ENCODE peak calls at places on chromosomes 7 and 10, in ten cellular contexts. J is activated naive CD8-positive, alpha-beta T cell treated with anti-CD3 and anti-CD28 coated beads, Interleukin-2, amount 50 U/mL, for 24 hours; Z is globus pallidus; C is naive thymus-derived CD8-positive, alpha-beta T cell; L is lower lobe of right lung; U is RWPE1; V is HCEC 1CT; M is left ventricle myocardium inferior; S is tibial artery; P is aorta. Q is an unnamed sample.

GRCh38 chr10:112949875-112950507 is at the start of gene TCF7L2:
- DNase-seq in J (peak), Z (peak), C (peak), L (peak), U (peak), V (peak), M (peak), S (peak), P (peak), Q (peak)

GRCh38 chr10:84549368-84549767 is 221.0 kb downstream of the CCSER2 start:
- DNase-seq in J (no peak), Z (no peak), C (no peak), L (no peak), U (no peak), V (no peak), M (no peak), S (no peak), P (no peak), Q (no peak)

GRCh38 chr10:92066386-92066785 is 142.8 kb downstream of the BTAF1 start:
- DNase-seq in J (no peak), Z (no peak), C (no peak), L (no peak), U (no peak), V (no peak), M (no peak), S (no peak), P (no peak), Q (no peak)

GRCh38 chr7:151310578-151310977 is 31.0 kb upstream of the NUB1 start:
- DNase-seq in J (no peak), Z (no peak), C (no peak), L (no peak), U (no peak), V (peak), M (no peak), S (no peak), P (no peak), Q (peak)

GRCh38 chr7:28106316-28106957 is 74.2 kb downstream of the JAZF1 start:
- DNase-seq in J (no peak), Z (no peak), C (no peak), L (no peak), U (no peak), V (peak), M (peak), S (no peak), P (no peak), Q (no peak)

GRCh38 chr7:148824864-148825263 is 59.2 kb downstream of the EZH2 start:
- DNase-seq in J (no peak), Z (no peak), C (no peak), L (no peak), U (no peak), V (no peak), M (no peak), S (no peak), P (no peak), Q (no peak)

GRCh38 chr10:91200314-91201212 is 19.9 kb upstream of the PCGF5 start:
- DNase-seq in J (no peak), Z (no peak), C (no peak), L (no peak), U (no peak), V (no peak), M (no peak), S (no peak), P (no peak), Q (no peak)

GRCh38 chr10:102066421-102067068 is 1.4 kb downstream of the HPS6 start:
- DNase-seq in J (no peak), Z (no peak), C (no peak), L (no peak), U (no peak), V (no peak), M (no peak), S (no peak), P (peak), Q (no peak)

GRCh38 chr7:77461842-77462241 is 45.7 kb upstream of the GSAP start:
- DNase-seq in J (no peak), Z (no peak), C (no peak), L (no peak), U (no peak), V (no peak), M (no peak), S (no peak), P (no peak), Q (no peak)

GRCh38 chr10:120979435-120980315 is 128.5 kb downstream of the WDR11 start:
- DNase-seq in J (peak), Z (peak), C (peak), L (peak), U (peak), V (no peak), M (no peak), S (no peak), P (no peak), Q (peak)

GRCh38 chr7:150799741-150800575 is at the start of gene TMEM176B:
- DNase-seq in J (no peak), Z (no peak), C (no peak), L (no peak), U (no peak), V (no peak), M (peak), S (no peak), P (peak), Q (no peak)

GRCh38 chr7:2853147-2853546 is 9.0 kb upstream of the GNA12 start:
- DNase-seq in J (no peak), Z (no peak), C (no peak), L (no peak), U (no peak), V (no peak), M (no peak), S (peak), P (no peak), Q (peak)

GRCh38 chr7:98863601-98864000 is 6.2 kb downstream of the TMEM130 start:
- DNase-seq in J (no peak), Z (no peak), C (no peak), L (no peak), U (no peak), V (no peak), M (no peak), S (no peak), P (no peak), Q (no peak)

GRCh38 chr7:33775790-33776189 is 129.5 kb upstream of the BMPER start:
- DNase-seq in J (no peak), Z (no peak), C (no peak), L (no peak), U (no peak), V (no peak), M (no peak), S (no peak), P (no peak), Q (no peak)

GRCh38 chr7:128742206-128742605 is 3.0 kb downstream of the CALU start:
- DNase-seq in J (no peak), Z (no peak), C (no peak), L (no peak), U (peak), V (peak), M (no peak), S (no peak), P (no peak), Q (peak)

GRCh38 chr7:43701502-43701859 is 27.8 kb downstream of the COA1 start:
- DNase-seq in J (no peak), Z (no peak), C (no peak), L (no peak), U (no peak), V (peak), M (no peak), S (no peak), P (no peak), Q (no peak)

GRCh38 chr7:123352226-123352550 is 152.4 kb upstream of the SLC13A1 start:
- DNase-seq in J (no peak), Z (no peak), C (no peak), L (no peak), U (no peak), V (no peak), M (no peak), S (no peak), P (no peak), Q (no peak)

GRCh38 chr10:30472414-30473155 is 38.6 kb downstream of the MAP3K8 start:
- DNase-seq in J (no peak), Z (no peak), C (no peak), L (no peak), U (no peak), V (no peak), M (no peak), S (no peak), P (no peak), Q (no peak)

GRCh38 chr10:71627230-71627939 is 92.2 kb downstream of the C10orf105 start:
- DNase-seq in J (no peak), Z (no peak), C (no peak), L (no peak), U (no peak), V (no peak), M (no peak), S (no peak), P (no peak), Q (no peak)

GRCh38 chr7:81079736-81080135 is 160.9 kb upstream of the SEMA3C start:
- DNase-seq in J (no peak), Z (no peak), C (no peak), L (no peak), U (peak), V (no peak), M (no peak), S (no peak), P (no peak), Q (peak)

GRCh38 chr7:69739906-69740545 is 141.8 kb downstream of the AUTS2 start:
- DNase-seq in J (no peak), Z (peak), C (no peak), L (no peak), U (no peak), V (no peak), M (peak), S (peak), P (no peak), Q (no peak)

GRCh38 chr10:69716711-69717560 is 84.8 kb upstream of the COL13A1 start:
- DNase-seq in J (peak), Z (no peak), C (peak), L (peak), U (peak), V (peak), M (no peak), S (no peak), P (peak), Q (peak)

GRCh38 chr7:109984726-109985125 is 1106.2 kb upstream of the LRRN3 start:
- DNase-seq in J (no peak), Z (no peak), C (no peak), L (no peak), U (no peak), V (no peak), M (no peak), S (no peak), P (no peak), Q (peak)

GRCh38 chr7:146636033-146636356 is 519.4 kb downstream of the CNTNAP2 start:
- DNase-seq in J (no peak), Z (no peak), C (no peak), L (no peak), U (no peak), V (no peak), M (no peak), S (no peak), P (no peak), Q (no peak)

GRCh38 chr10:7833210-7833609 is 14.9 kb downstream of the TAF3 start:
- DNase-seq in J (no peak), Z (no peak), C (no peak), L (no peak), U (no peak), V (no peak), M (no peak), S (no peak), P (no peak), Q (no peak)

GRCh38 chr7:151984612-151985011 is 28.4 kb downstream of the GALNTL5 start:
- DNase-seq in J (no peak), Z (no peak), C (no peak), L (no peak), U (no peak), V (no peak), M (no peak), S (no peak), P (no peak), Q (no peak)

GRCh38 chr10:16799621-16800020 is 17.6 kb downstream of the RSU1 start:
- DNase-seq in J (peak), Z (no peak), C (no peak), L (no peak), U (no peak), V (no peak), M (no peak), S (no peak), P (no peak), Q (no peak)

GRCh38 chr10:97025613-97026242 is 160.0 kb downstream of the SLIT1 start:
- DNase-seq in J (peak), Z (peak), C (peak), L (no peak), U (no peak), V (peak), M (no peak), S (peak), P (peak), Q (peak)

GRCh38 chr7:112622159-112622715 is 141.4 kb downstream of the LSMEM1 start:
- DNase-seq in J (no peak), Z (no peak), C (no peak), L (no peak), U (no peak), V (no peak), M (no peak), S (no peak), P (peak), Q (no peak)

GRCh38 chr10:10830316-10831061 is 187.2 kb upstream of the CELF2 start:
- DNase-seq in J (no peak), Z (no peak), C (no peak), L (no peak), U (peak), V (peak), M (no peak), S (no peak), P (no peak), Q (peak)

GRCh38 chr7:22853674-22854157 is 31.1 kb upstream of the TOMM7 start:
- DNase-seq in J (no peak), Z (no peak), C (peak), L (no peak), U (no peak), V (peak), M (no peak), S (peak), P (peak), Q (no peak)

GRCh38 chr7:24038993-24039392 is 245.0 kb upstream of the NPY start:
- DNase-seq in J (no peak), Z (no peak), C (no peak), L (no peak), U (no peak), V (no peak), M (no peak), S (no peak), P (no peak), Q (no peak)

GRCh38 chr7:4683884-4684565 is 1.9 kb downstream of the FOXK1 start:
- DNase-seq in J (peak), Z (peak), C (peak), L (peak), U (peak), V (peak), M (peak), S (peak), P (peak), Q (peak)

GRCh38 chr10:85658518-85658917 is 708.1 kb downstream of the GRID1 start:
- DNase-seq in J (no peak), Z (no peak), C (no peak), L (no peak), U (no peak), V (no peak), M (no peak), S (no peak), P (no peak), Q (no peak)

GRCh38 chr10:28903716-28904115 is 226.4 kb downstream of the BAMBI start:
- DNase-seq in J (no peak), Z (no peak), C (no peak), L (no peak), U (no peak), V (no peak), M (no peak), S (no peak), P (no peak), Q (no peak)

GRCh38 chr10:15015451-15015850 is 28.3 kb upstream of the OLAH start:
- DNase-seq in J (no peak), Z (no peak), C (no peak), L (no peak), U (no peak), V (no peak), M (no peak), S (no peak), P (no peak), Q (no peak)

GRCh38 chr7:19128856-19129255 is 11.4 kb upstream of the TWIST1 start:
- DNase-seq in J (no peak), Z (no peak), C (no peak), L (no peak), U (no peak), V (peak), M (no peak), S (no peak), P (no peak), Q (no peak)

GRCh38 chr10:100876575-100877158 is 36.1 kb upstream of the SLF2 start:
- DNase-seq in J (no peak), Z (no peak), C (no peak), L (no peak), U (no peak), V (no peak), M (no peak), S (no peak), P (peak), Q (no peak)

Q was measured in bronchial epithelial cell.